ENCODE peak calls at places on chromosome 18, in ten cellular contexts. H is A549, C is esophagus squamous epithelium, U is uterus, Y is breast epithelium, J is tibial nerve, K is HepG2, L is IMR-90, A is NB4, E is HCT116. B is an unnamed sample.

GRCh38 chr18:10205136-10205535 is 249.3 kb upstream of the APCDD1 start:
- DNase-seq in H (no peak), C (no peak), U (no peak), Y (no peak), J (no peak), K (no peak), L (no peak), A (no peak), E (no peak), B (no peak)

GRCh38 chr18:55403555-55403954 is 184.4 kb downstream of the TCF4 start:
- DNase-seq in H (no peak), C (no peak), U (no peak), Y (no peak), J (no peak), K (no peak), L (no peak), A (no peak), E (no peak), B (no peak)

GRCh38 chr18:45686892-45687611 is 36.9 kb upstream of the SLC14A1 start:
- DNase-seq in H (no peak), C (peak), U (no peak), Y (no peak), J (no peak), K (no peak), L (no peak), A (peak), E (no peak), B (peak)

GRCh38 chr18:32548688-32549087 is 78.0 kb upstream of the GAREM1 start:
- DNase-seq in H (no peak), C (no peak), U (no peak), Y (no peak), J (no peak), K (no peak), L (no peak), A (no peak), E (no peak), B (no peak)

GRCh38 chr18:814300-815084 is 2.5 kb upstream of the YES1 start:
- DNase-seq in H (no peak), C (no peak), U (no peak), Y (no peak), J (no peak), K (no peak), L (no peak), A (no peak), E (no peak), B (peak)

GRCh38 chr18:23881778-23882177 is 132.8 kb upstream of the TTC39C start:
- DNase-seq in H (no peak), C (no peak), U (no peak), Y (no peak), J (no peak), K (no peak), L (no peak), A (no peak), E (no peak), B (no peak)

GRCh38 chr18:62436636-62437519 is 85.9 kb upstream of the ZCCHC2 start:
- DNase-seq in H (no peak), C (no peak), U (peak), Y (peak), J (peak), K (no peak), L (peak), A (no peak), E (no peak), B (peak)

GRCh38 chr18:45566025-45566740 is 49.1 kb upstream of the SLC14A2 start:
- DNase-seq in H (no peak), C (no peak), U (peak), Y (no peak), J (peak), K (no peak), L (peak), A (no peak), E (no peak), B (no peak)

GRCh38 chr18:62183578-62184195 is 3.2 kb downstream of the PIGN start:
- DNase-seq in H (peak), C (no peak), U (no peak), Y (no peak), J (peak), K (peak), L (peak), A (peak), E (peak), B (peak)

GRCh38 chr18:62767321-62767720 is 52.0 kb downstream of the PHLPP1 start:
- DNase-seq in H (no peak), C (no peak), U (no peak), Y (no peak), J (no peak), K (no peak), L (no peak), A (no peak), E (no peak), B (no peak)

GRCh38 chr18:56358608-56359007 is 279.8 kb downstream of the TXNL1 start:
- DNase-seq in H (no peak), C (no peak), U (no peak), Y (no peak), J (no peak), K (no peak), L (no peak), A (no peak), E (no peak), B (no peak)

GRCh38 chr18:58043452-58044369 is at the start of gene NEDD4L:
- DNase-seq in H (peak), C (peak), U (peak), Y (peak), J (peak), K (peak), L (peak), A (peak), E (peak), B (peak)

GRCh38 chr18:58046794-58047555 is 2.9 kb downstream of the NEDD4L start:
- DNase-seq in H (no peak), C (no peak), U (no peak), Y (no peak), J (no peak), K (peak), L (no peak), A (no peak), E (no peak), B (no peak)

GRCh38 chr18:58046087-58046793 is 2.2 kb downstream of the NEDD4L start:
- DNase-seq in H (no peak), C (no peak), U (no peak), Y (no peak), J (no peak), K (peak), L (no peak), A (no peak), E (no peak), B (no peak)

GRCh38 chr18:58044370-58045264 is 591 bp downstream of the NEDD4L start:
- DNase-seq in H (peak), C (peak), U (peak), Y (peak), J (peak), K (no peak), L (peak), A (peak), E (no peak), B (peak)

GRCh38 chr18:58045265-58046086 is 1.4 kb downstream of the NEDD4L start:
- DNase-seq in H (peak), C (no peak), U (peak), Y (peak), J (no peak), K (peak), L (peak), A (peak), E (peak), B (peak)
- TF ChIP-seq POLR2A in H (no peak), C (no peak), U (no peak), Y (no peak), J (no peak), K (peak), L (no peak), A (no peak), E (no peak), B (peak)

GRCh38 chr18:8130089-8130488 is 479.1 kb upstream of the RAB12 start:
- DNase-seq in H (no peak), C (no peak), U (no peak), Y (no peak), J (no peak), K (no peak), L (no peak), A (no peak), E (no peak), B (no peak)

GRCh38 chr18:8121091-8121490 is 488.1 kb upstream of the RAB12 start:
- DNase-seq in H (no peak), C (no peak), U (no peak), Y (no peak), J (no peak), K (no peak), L (no peak), A (no peak), E (no peak), B (no peak)

GRCh38 chr18:8121942-8122480 is 487.2 kb upstream of the RAB12 start:
- DNase-seq in H (peak), C (no peak), U (no peak), Y (no peak), J (no peak), K (no peak), L (peak), A (no peak), E (peak), B (no peak)

GRCh38 chr18:8124232-8125146 is 484.7 kb upstream of the RAB12 start:
- DNase-seq in H (no peak), C (no peak), U (no peak), Y (no peak), J (no peak), K (no peak), L (no peak), A (no peak), E (no peak), B (no peak)
- TF ChIP-seq POLR2A in H (no peak), C (no peak), U (no peak), Y (no peak), J (no peak), K (no peak), L (no peak), A (no peak), E (no peak), B (no peak)

DNA sequence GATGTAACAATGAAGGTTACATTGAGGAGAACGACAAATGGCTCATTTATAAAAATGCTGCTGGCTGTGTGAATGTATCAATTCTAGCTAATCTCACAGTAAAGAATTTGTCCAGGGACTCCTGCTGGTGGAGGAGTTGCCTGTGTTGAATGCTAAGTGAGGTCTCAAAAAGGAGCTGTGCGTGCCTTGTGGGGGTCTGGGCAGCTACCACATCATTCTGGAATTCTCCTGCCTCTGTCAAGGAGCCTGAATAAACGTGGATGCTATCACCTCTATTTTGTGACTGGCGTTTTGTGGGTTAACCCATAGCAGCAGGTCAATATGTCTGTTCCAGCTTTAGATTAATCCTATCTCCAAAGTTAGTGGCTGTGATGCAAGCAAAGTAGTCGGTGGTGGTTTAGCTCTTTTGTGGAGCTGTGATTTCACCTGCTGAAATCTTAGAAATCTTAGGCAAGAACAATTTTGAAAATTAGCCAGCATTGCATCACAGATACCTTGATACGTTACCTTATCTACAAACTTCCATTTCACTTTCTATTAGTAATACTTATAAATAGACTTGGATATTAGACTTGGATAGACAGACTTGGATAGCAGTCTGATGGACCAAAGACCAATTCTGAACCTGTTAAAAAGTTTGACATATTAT is 96.8 kb downstream of the MTCL1 start:
- DNase-seq in H (no peak), C (no peak), U (no peak), Y (no peak), J (no peak), K (no peak), L (no peak), A (no peak), E (no peak), B (no peak)
- TF ChIP-seq POLR2A in H (no peak), C (no peak), U (no peak), Y (no peak), J (no peak), K (no peak), L (no peak), A (no peak), E (no peak), B (no peak)

DNA sequence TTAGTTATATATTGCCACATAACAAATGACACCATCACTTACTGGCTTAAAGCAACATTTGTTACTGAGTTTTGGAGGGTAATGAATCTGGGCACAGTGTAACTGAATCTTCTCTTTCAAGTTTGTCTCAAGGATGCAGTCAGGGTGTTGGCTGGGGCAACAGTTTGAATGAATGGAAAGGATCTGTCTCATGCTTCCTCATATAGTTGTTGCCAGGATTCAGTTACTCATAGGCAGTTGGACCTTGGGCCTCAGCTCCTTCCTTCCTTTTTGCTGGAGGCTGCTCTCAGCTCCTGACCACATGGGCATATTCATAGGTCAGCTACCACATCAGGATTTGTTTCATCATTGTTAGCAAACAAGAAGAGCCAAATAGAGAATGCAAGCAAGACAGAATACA is 466.1 kb upstream of the MC4R start:
- DNase-seq in H (no peak), C (no peak), U (no peak), Y (no peak), J (no peak), K (no peak), L (no peak), A (no peak), E (no peak), B (no peak)
- TF ChIP-seq POLR2A in H (no peak), C (no peak), U (no peak), Y (no peak), J (no peak), K (no peak), L (no peak), A (no peak), E (no peak), B (no peak)

DNA sequence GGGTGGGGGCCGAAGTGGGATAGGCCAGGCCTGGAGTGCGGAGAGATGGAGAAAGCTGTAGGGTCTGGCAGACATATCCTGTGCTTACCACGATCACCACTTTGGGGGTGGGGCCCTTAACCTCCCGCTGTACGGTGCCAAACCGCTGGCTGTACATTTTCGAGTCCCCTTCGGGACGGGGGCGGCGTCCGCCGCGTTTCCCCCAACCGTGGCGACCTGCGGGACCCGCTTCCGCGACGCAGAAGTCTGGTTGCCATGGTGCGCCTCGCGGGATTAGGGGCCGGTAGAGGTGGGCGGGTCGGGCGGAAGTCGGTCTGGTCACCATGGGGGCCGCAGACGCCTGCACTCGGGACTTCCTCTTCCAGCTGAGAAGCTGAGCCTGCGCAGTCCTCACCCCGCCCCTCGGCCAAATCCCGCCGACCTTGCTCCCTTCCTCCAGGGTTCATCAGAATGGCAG is at the start of gene CFAP53:
- DNase-seq in H (peak), C (peak), U (peak), Y (peak), J (peak), K (peak), L (peak), A (peak), E (no peak), B (peak)
- TF ChIP-seq POLR2A in H (peak), C (no peak), U (no peak), Y (peak), J (no peak), K (peak), L (peak), A (peak), E (no peak), B (peak)

GRCh38 chr18:36152781-36153180 is 23.1 kb downstream of the ELP2 start:
- DNase-seq in H (no peak), C (no peak), U (no peak), Y (no peak), J (no peak), K (no peak), L (peak), A (no peak), E (no peak), B (no peak)

GRCh38 chr18:36153771-36154170 is 24.1 kb downstream of the ELP2 start:
- DNase-seq in H (no peak), C (no peak), U (no peak), Y (no peak), J (no peak), K (no peak), L (peak), A (no peak), E (no peak), B (no peak)

GRCh38 chr18:36153203-36153602 is 23.5 kb downstream of the ELP2 start:
- DNase-seq in H (no peak), C (no peak), U (no peak), Y (no peak), J (no peak), K (peak), L (peak), A (no peak), E (no peak), B (no peak)

DNA sequence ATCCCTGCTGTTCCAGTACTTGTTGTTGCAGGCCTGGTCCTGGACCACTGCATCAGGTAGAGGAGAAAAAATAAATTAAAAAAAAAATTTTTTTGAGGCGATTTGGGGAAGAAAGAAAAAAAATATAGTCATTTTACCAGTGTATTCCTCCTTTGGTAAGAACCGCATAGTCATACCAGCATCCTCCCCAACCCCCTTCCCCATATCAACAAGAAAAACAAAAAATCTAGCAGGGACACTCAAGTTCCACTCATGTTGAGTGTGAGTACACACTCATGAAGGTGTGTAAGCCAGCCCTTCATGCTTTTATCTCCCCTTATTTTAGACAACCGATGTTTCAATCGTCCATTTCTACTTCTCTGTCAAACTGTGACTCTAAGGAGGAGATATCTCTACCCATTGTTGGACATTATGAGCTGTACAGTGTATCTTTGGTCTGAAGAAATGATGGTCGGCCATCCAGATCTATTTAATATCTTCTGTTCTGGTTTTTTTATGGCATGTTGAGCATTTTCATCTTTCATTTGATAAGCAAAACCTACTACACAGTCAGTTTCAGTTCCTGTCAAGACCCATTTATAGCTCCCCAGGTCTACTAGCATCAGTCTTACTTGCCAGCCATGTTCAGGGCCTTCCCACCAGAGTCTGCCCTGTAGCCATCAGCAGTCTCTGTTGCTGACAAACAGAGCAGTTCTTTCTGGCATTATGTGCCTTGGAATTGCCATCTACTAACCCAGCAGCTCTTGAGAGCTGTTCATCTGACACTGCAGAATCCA is 20.0 kb downstream of the ELP2 start:
- DNase-seq in H (no peak), C (no peak), U (no peak), Y (no peak), J (no peak), K (no peak), L (no peak), A (no peak), E (no peak), B (no peak)
- TF ChIP-seq POLR2A in H (no peak), C (no peak), U (no peak), Y (no peak), J (no peak), K (no peak), L (no peak), A (no peak), E (no peak), B (no peak)

DNA sequence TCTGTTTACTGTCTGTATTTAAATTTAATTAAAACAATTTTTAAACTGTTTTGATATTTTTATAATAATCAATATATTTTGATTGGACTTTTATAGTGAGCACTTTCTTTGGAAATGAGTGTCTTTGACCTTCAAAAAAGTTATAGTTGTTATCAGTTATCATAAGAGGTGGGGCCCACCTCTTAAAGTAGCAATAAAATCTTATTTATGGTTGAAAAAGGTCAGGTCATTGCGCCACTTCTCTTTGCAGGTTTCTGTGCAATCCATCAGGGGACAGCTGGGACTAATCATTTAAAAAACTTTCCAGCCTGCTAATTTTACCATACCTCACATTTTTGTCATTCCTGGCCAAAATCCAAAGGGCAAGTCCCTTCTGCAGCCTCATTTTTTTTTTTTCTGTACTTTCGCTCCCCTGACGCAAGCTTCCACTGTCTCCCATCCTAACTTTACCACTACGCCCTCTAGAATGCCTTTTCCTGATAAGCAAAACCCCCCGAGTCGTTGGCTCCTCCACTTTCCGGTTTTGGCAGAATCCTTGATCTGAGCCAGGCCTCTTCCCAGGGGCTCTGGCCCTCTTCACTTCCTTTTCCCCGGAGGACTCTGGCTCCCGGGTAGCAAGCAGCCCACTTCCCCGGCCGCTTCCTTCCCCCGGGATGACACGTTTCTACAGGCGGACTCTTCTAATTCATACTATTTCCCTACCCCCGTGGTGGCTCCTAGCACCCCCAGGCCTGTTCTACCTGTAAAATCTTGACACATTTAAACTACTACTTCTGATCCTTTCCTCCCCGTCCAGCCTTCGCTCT is 1.1 kb upstream of the SEH1L start:
- DNase-seq in H (peak), C (peak), U (peak), Y (peak), J (peak), K (peak), L (peak), A (peak), E (peak), B (peak)
- TF ChIP-seq POLR2A in H (no peak), C (no peak), U (no peak), Y (no peak), J (no peak), K (no peak), L (peak), A (no peak), E (no peak), B (no peak)

B was measured in erythroblast.